ENCODE peak calls at places on chromosomes 5 and 9, in five cellular contexts. O is CD4-positive, alpha-beta T cell; M is mesothelial cell of epicardium; L is GM18507; K is CD4-positive, alpha-beta memory T cell. P is an unnamed sample.

GRCh38 chr5:160923927-160924705 is 72.1 kb upstream of the ATP10B start:
- DNase-seq in M (peak), K (no peak), O (no peak), L (no peak), P (no peak)

GRCh38 chr5:68459093-68459492 is 243.5 kb downstream of the PIK3R1 start:
- DNase-seq in M (no peak), O (no peak), K (no peak), L (no peak), P (no peak)

GRCh38 chr5:855771-856530 is 5.2 kb upstream of the ZDHHC11 start:
- DNase-seq in O (no peak), M (no peak), L (no peak), K (no peak), P (no peak)

GRCh38 chr9:137691648-137692357 is 73.0 kb downstream of the EHMT1 start:
- DNase-seq in L (no peak), K (no peak), O (no peak), M (no peak), P (no peak)

GRCh38 chr9:113602126-113603119 is 138.9 kb downstream of the RGS3 start:
- DNase-seq in M (no peak), L (peak), K (no peak), O (no peak), P (no peak)

GRCh38 chr5:118598311-118598710 is 390.0 kb downstream of the DTWD2 start:
- DNase-seq in K (no peak), L (no peak), M (no peak), O (no peak), P (no peak)

GRCh38 chr5:96243862-96244261 is 189.2 kb downstream of the PCSK1 start:
- DNase-seq in K (no peak), M (no peak), L (no peak), O (no peak), P (no peak)

GRCh38 chr5:126806-127205 is 34.8 kb downstream of the PLEKHG4B start:
- DNase-seq in M (no peak), L (no peak), K (no peak), O (no peak), P (no peak)

GRCh38 chr9:134317431-134318414 is 8.5 kb upstream of the RXRA start:
- DNase-seq in K (no peak), M (no peak), O (no peak), L (no peak), P (no peak)

GRCh38 chr5:17018871-17019270 is 82.8 kb upstream of the MYO10 start:
- DNase-seq in O (no peak), L (no peak), K (no peak), M (no peak), P (no peak)

GRCh38 chr5:163914911-163915310 is 409.5 kb downstream of the MAT2B start:
- DNase-seq in M (no peak), L (no peak), O (no peak), K (no peak), P (no peak)

GRCh38 chr5:90626493-90626892 is 67.9 kb downstream of the ADGRV1 start:
- DNase-seq in L (no peak), K (no peak), M (no peak), O (no peak), P (no peak)

P was measured in CD4-positive, CD25-positive, alpha-beta regulatory T cell.